ENCODE peak calls at places on chromosome 20, in ten cellular contexts. C, Z, K, P, X, Y, U, B, S and T are unnamed samples.

GRCh38 chr20:59774204-59774641 is 159.2 kb downstream of the SYCP2 start:
- DNase-seq in P (no peak), X (no peak), S (no peak), U (no peak), B (peak; percentile 12), Z (no peak), Y (no peak), C (no peak), K (no peak), T (no peak)

GRCh38 chr20:51807864-51808263 is 5.5 kb upstream of the SALL4 start:
- DNase-seq in Z (no peak), S (no peak), K (no peak), P (no peak), B (no peak), X (no peak), C (no peak), U (no peak), Y (peak; percentile 45), T (no peak)

GRCh38 chr20:4150095-4150492 is 134.7 kb upstream of the RNF24 start:
- DNase-seq in X (no peak), U (no peak), S (no peak), P (no peak), Z (no peak), K (no peak), C (no peak), B (no peak), Y (peak; percentile 64), T (no peak)

GRCh38 chr20:57372157-57372556 is 19.0 kb upstream of the RBM38 start:
- DNase-seq in S (no peak), Y (no peak), X (no peak), Z (no peak), C (no peak), K (no peak), P (no peak), B (no peak), U (no peak), T (no peak)

GRCh38 chr20:50245561-50246366 is 55.1 kb downstream of the CEBPB start:
- DNase-seq in Z (peak; percentile 72), K (no peak), C (peak; percentile 23), Y (peak; percentile 85), P (no peak), B (no peak), X (no peak), U (no peak), S (no peak), T (no peak)

GRCh38 chr20:56582557-56582956 is 46.5 kb upstream of the TFAP2C start:
- DNase-seq in C (no peak), P (no peak), K (no peak), S (no peak), Z (no peak), B (no peak), Y (no peak), X (no peak), U (no peak), T (no peak)

GRCh38 chr20:8997720-8998119 is 71.2 kb upstream of the PLCB4 start:
- DNase-seq in P (peak; percentile 33), Y (no peak), B (no peak), U (no peak), K (no peak), Z (no peak), X (no peak), C (no peak), S (no peak), T (no peak)

GRCh38 chr20:8168785-8169288 is 36.8 kb downstream of the PLCB1 start:
- DNase-seq in C (no peak), U (no peak), P (no peak), S (no peak), B (no peak), K (no peak), Y (no peak), X (no peak), Z (no peak), T (no peak)

GRCh38 chr20:40689943-40690835 is 1.2 kb upstream of the MAFB start:
- DNase-seq in K (peak; percentile 89), U (peak; percentile 92), P (peak; percentile 93), C (peak; percentile 51), Y (peak; percentile 79), B (peak; percentile 91), S (peak; percentile 90), Z (peak; percentile 88), X (peak; percentile 92), T (peak; percentile 96)

GRCh38 chr20:18585134-18585533 is 2.7 kb upstream of the DTD1 start:
- DNase-seq in K (no peak), P (peak; percentile 90), S (no peak), B (peak; percentile 77), C (peak; percentile 78), U (no peak), Z (no peak), X (no peak), Y (peak; percentile 64), T (no peak)

GRCh38 chr20:1633535-1633934 is 13.7 kb upstream of the SIRPB1 start:
- DNase-seq in U (no peak), S (no peak), C (peak; percentile 13), P (no peak), K (no peak), Z (no peak), B (no peak), Y (no peak), X (no peak), T (no peak)

GRCh38 chr20:19888269-19888669 is 128.9 kb upstream of the NAA20 start:
- DNase-seq in U (no peak), C (no peak), Y (no peak), P (no peak), S (no peak), K (no peak), B (no peak), Z (peak; percentile 27), X (no peak), T (no peak)

GRCh38 chr20:40769677-40770285 is 80.7 kb upstream of the MAFB start:
- DNase-seq in Z (no peak), Y (no peak), X (no peak), C (no peak), U (no peak), K (no peak), B (no peak), P (no peak), S (no peak), T (no peak)

GRCh38 chr20:2006452-2007381 is 12.9 kb upstream of the PDYN start:
- DNase-seq in C (peak; percentile 19), Y (peak; percentile 30), S (no peak), U (no peak), B (peak; percentile 58), X (no peak), P (peak; percentile 85), Z (no peak), K (no peak), T (no peak)

GRCh38 chr20:48262396-48262795 is 477.1 kb upstream of the SULF2 start:
- DNase-seq in X (no peak), C (no peak), Y (no peak), Z (peak; percentile 43), U (no peak), K (no peak), S (no peak), B (no peak), P (no peak), T (no peak)

GRCh38 chr20:58851221-58851968 is 693 bp upstream of the GNAS-AS1 start:
- DNase-seq in K (no peak), P (peak; percentile 71), Z (no peak), C (no peak), S (no peak), B (peak; percentile 68), Y (no peak), U (no peak), X (no peak), T (no peak)

GRCh38 chr20:1660263-1660662 is 2.7 kb upstream of the SIRPG start:
- DNase-seq in Z (no peak), C (no peak), S (no peak), K (no peak), B (no peak), U (no peak), X (no peak), Y (no peak), P (no peak), T (no peak)

GRCh38 chr20:25315418-25316210 is 67.7 kb downstream of the PYGB start:
- DNase-seq in U (no peak), K (no peak), C (no peak), S (peak; percentile 11), Y (peak; percentile 56), P (no peak), Z (no peak), B (no peak), X (peak; percentile 32), T (peak; percentile 34)
- TF ChIP-seq CTCF in U (no peak), K (no peak), C (no peak), S (no peak), Y (no peak), P (no peak), Z (no peak), B (no peak), X (no peak), T (no peak)

GRCh38 chr20:63175031-63175895 is 40.7 kb downstream of the YTHDF1 start:
- DNase-seq in P (no peak), C (no peak), Z (no peak), X (no peak), U (no peak), S (no peak), B (no peak), Y (no peak), K (no peak), T (no peak)

GRCh38 chr20:63172726-63173125 is 43.2 kb downstream of the YTHDF1 start:
- DNase-seq in K (no peak), S (no peak), X (no peak), U (no peak), Y (no peak), B (peak; percentile 71), P (peak; percentile 80), Z (no peak), C (peak; percentile 15), T (no peak)

GRCh38 chr20:63174309-63175030 is 41.5 kb downstream of the YTHDF1 start:
- DNase-seq in Y (no peak), Z (no peak), K (no peak), X (no peak), U (no peak), B (no peak), S (no peak), C (no peak), P (peak; percentile 65), T (no peak)

GRCh38 chr20:63171991-63172390 is 43.9 kb downstream of the YTHDF1 start:
- DNase-seq in K (no peak), U (no peak), C (no peak), Z (no peak), P (no peak), B (no peak), Y (no peak), X (no peak), S (no peak), T (no peak)

GRCh38 chr20:63173552-63174191 is 42.3 kb downstream of the YTHDF1 start:
- DNase-seq in X (no peak), Z (no peak), U (no peak), S (no peak), P (no peak), K (no peak), B (no peak), Y (no peak), C (no peak), T (no peak)
- H3K4me1 ChIP-seq in X (peaks cover 32% of the 10 kb centered on the region), Z (peaks cover 7% of the 10 kb centered on the region), U (peaks cover 10% of the 10 kb centered on the region), S (no peaks in the 10 kb centered on the region), P (peaks cover 28% of the 10 kb centered on the region), K (peaks cover 14% of the 10 kb centered on the region), B (no peaks in the 10 kb centered on the region), Y (no peaks in the 10 kb centered on the region), C (no peaks in the 10 kb centered on the region), T (peaks cover 17% of the 10 kb centered on the region)

GRCh38 chr20:14707026-14707680 is 369.7 kb upstream of the FLRT3 start:
- DNase-seq in U (no peak), C (no peak), Z (no peak), X (no peak), B (no peak), K (no peak), S (no peak), P (no peak), Y (no peak), T (no peak)
- H3K27ac ChIP-seq in U (no peak overlapping the region), C (no peak overlapping the region), Z (no peak overlapping the region), X (no peak overlapping the region), B (no peak overlapping the region), K (no peak overlapping the region), S (no peak overlapping the region), P (no peak overlapping the region), Y (no peak overlapping the region), T (no peak overlapping the region)

GRCh38 chr20:137668-138131 is 4.7 kb upstream of the DEFB126 start:
- DNase-seq in U (no peak), Z (no peak), C (peak; percentile 15), X (no peak), P (peak; percentile 64), B (no peak), K (no peak), S (no peak), Y (no peak), T (no peak)
- TF ChIP-seq CTCF in U (no peak), Z (no peak), C (peak; percentile 75), X (no peak), P (peak; percentile 70), B (peak; percentile 54), K (no peak), S (no peak), Y (no peak), T (peak; percentile 24)